ENCODE peak calls at places on chromosomes 1 and 21, in four cellular contexts. One of them, this sample, is unnamed.

GRCh38 chr21:41786521-41786987 is 19.7 kb upstream of the RIPK4 start:
- DNase-seq in sigmoid colon: no peak
- DNase-seq in upper lobe of left lung: no peak
- DNase-seq in HCT116: no peak
- DNase-seq in this sample: peak; percentile 57

GRCh38 chr1:212951058-212951923 is 950 bp downstream of the VASH2 start:
- DNase-seq in sigmoid colon: no peak
- DNase-seq in HCT116: no peak
- DNase-seq in upper lobe of left lung: no peak
- DNase-seq in this sample: no peak

GRCh38 chr1:4673494-4673893 is 19.1 kb downstream of the AJAP1 start:
- DNase-seq in HCT116: no peak
- DNase-seq in upper lobe of left lung: no peak
- DNase-seq in sigmoid colon: no peak
- DNase-seq in this sample: no peak

GRCh38 chr1:170518965-170519364 is 13.0 kb upstream of the GORAB start:
- DNase-seq in HCT116: no peak
- DNase-seq in upper lobe of left lung: no peak
- DNase-seq in sigmoid colon: no peak
- DNase-seq in this sample: no peak

GRCh38 chr1:63537006-63537405 is 13.7 kb downstream of the EFCAB7 start:
- DNase-seq in upper lobe of left lung: no peak
- DNase-seq in sigmoid colon: no peak
- DNase-seq in HCT116: no peak
- DNase-seq in this sample: no peak

GRCh38 chr1:43766818-43767525 is 59.6 kb downstream of the ST3GAL3 start:
- DNase-seq in upper lobe of left lung: no peak
- DNase-seq in sigmoid colon: no peak
- DNase-seq in HCT116: no peak
- DNase-seq in this sample: no peak

GRCh38 chr1:44405041-44405803 is at the start of gene RNF220:
- DNase-seq in sigmoid colon: no peak
- DNase-seq in upper lobe of left lung: peak; percentile 67
- DNase-seq in HCT116: peak; percentile 79
- DNase-seq in this sample: peak; percentile 36

GRCh38 chr1:166489670-166490436 is 323.1 kb upstream of the FAM78B start:
- DNase-seq in upper lobe of left lung: peak; percentile 31
- DNase-seq in HCT116: peak; percentile 49
- DNase-seq in sigmoid colon: peak; percentile 62
- DNase-seq in this sample: no peak

GRCh38 chr1:104064391-104064790 is 314.7 kb downstream of the AMY1C start:
- DNase-seq in HCT116: no peak
- DNase-seq in upper lobe of left lung: no peak
- DNase-seq in sigmoid colon: no peak
- DNase-seq in this sample: no peak

GRCh38 chr1:43932786-43933385 is 715 bp upstream of the ARTN start:
- DNase-seq in sigmoid colon: no peak
- DNase-seq in HCT116: no peak
- DNase-seq in upper lobe of left lung: no peak
- DNase-seq in this sample: no peak

GRCh38 chr1:182616130-182617074 is 12.2 kb upstream of the RGS16 start:
- DNase-seq in HCT116: no peak
- DNase-seq in upper lobe of left lung: peak; percentile 92
- DNase-seq in sigmoid colon: peak; percentile 93
- DNase-seq in this sample: peak; percentile 64

GRCh38 chr1:185352067-185352466 is 35.0 kb upstream of the IVNS1ABP start:
- DNase-seq in upper lobe of left lung: no peak
- DNase-seq in HCT116: no peak
- DNase-seq in sigmoid colon: no peak
- DNase-seq in this sample: no peak

GRCh38 chr1:157240495-157241184 is 102.4 kb upstream of the ETV3 start:
- DNase-seq in upper lobe of left lung: peak; percentile 94
- DNase-seq in sigmoid colon: no peak
- DNase-seq in HCT116: no peak
- DNase-seq in this sample: no peak

GRCh38 chr21:28521932-28522826 is 470.5 kb downstream of the LTN1 start:
- DNase-seq in upper lobe of left lung: no peak
- DNase-seq in HCT116: no peak
- DNase-seq in sigmoid colon: no peak
- DNase-seq in this sample: no peak

GRCh38 chr1:183267646-183268431 is 81.8 kb downstream of the LAMC2 start:
- DNase-seq in HCT116: no peak
- DNase-seq in sigmoid colon: no peak
- DNase-seq in upper lobe of left lung: no peak
- DNase-seq in this sample: no peak

GRCh38 chr1:201025571-201026002 is 2.1 kb upstream of the KIF21B start:
- DNase-seq in upper lobe of left lung: no peak
- DNase-seq in sigmoid colon: no peak
- DNase-seq in HCT116: no peak
- DNase-seq in this sample: no peak

GRCh38 chr1:165424454-165425283 is 20.3 kb downstream of the RXRG start:
- DNase-seq in upper lobe of left lung: no peak
- DNase-seq in sigmoid colon: no peak
- DNase-seq in HCT116: no peak
- DNase-seq in this sample: no peak

GRCh38 chr1:70210820-70211219 is 5.4 kb upstream of the LRRC40 start:
- DNase-seq in HCT116: no peak
- DNase-seq in upper lobe of left lung: no peak
- DNase-seq in sigmoid colon: no peak
- DNase-seq in this sample: no peak

GRCh38 chr1:230713138-230713537 is 784 bp downstream of the AGT start:
- DNase-seq in upper lobe of left lung: no peak
- DNase-seq in sigmoid colon: no peak
- DNase-seq in HCT116: no peak
- DNase-seq in this sample: no peak

GRCh38 chr1:46003315-46003714 is 129.1 kb downstream of the PIK3R3 start:
- DNase-seq in sigmoid colon: no peak
- DNase-seq in HCT116: no peak
- DNase-seq in upper lobe of left lung: peak; percentile 60
- DNase-seq in this sample: no peak

GRCh38 chr1:53370369-53370961 is 42.6 kb upstream of the LRP8 start:
- DNase-seq in sigmoid colon: no peak
- DNase-seq in HCT116: no peak
- DNase-seq in upper lobe of left lung: peak; percentile 10
- DNase-seq in this sample: no peak

GRCh38 chr1:177270863-177271262 is 100.1 kb downstream of the BRINP2 start:
- DNase-seq in sigmoid colon: no peak
- DNase-seq in HCT116: no peak
- DNase-seq in upper lobe of left lung: no peak
- DNase-seq in this sample: no peak

GRCh38 chr1:186026946-186027345 is 292.8 kb downstream of the HMCN1 start:
- DNase-seq in sigmoid colon: no peak
- DNase-seq in HCT116: no peak
- DNase-seq in upper lobe of left lung: no peak
- DNase-seq in this sample: no peak

GRCh38 chr1:109821221-109821669 is 57.5 kb upstream of the EPS8L3 start:
- DNase-seq in upper lobe of left lung: peak; percentile 84
- DNase-seq in sigmoid colon: peak; percentile 84
- DNase-seq in HCT116: no peak
- DNase-seq in this sample: no peak

GRCh38 chr1:64895500-64895899 is 70.8 kb downstream of the JAK1 start:
- DNase-seq in sigmoid colon: no peak
- DNase-seq in upper lobe of left lung: no peak
- DNase-seq in HCT116: no peak
- DNase-seq in this sample: no peak

GRCh38 chr1:67840449-67840848 is 7.2 kb upstream of the GNG12 start:
- DNase-seq in upper lobe of left lung: no peak
- DNase-seq in HCT116: no peak
- DNase-seq in sigmoid colon: no peak
- DNase-seq in this sample: no peak

GRCh38 chr1:206776239-206776638 is 3.9 kb upstream of the IL10 start:
- DNase-seq in upper lobe of left lung: no peak
- DNase-seq in sigmoid colon: no peak
- DNase-seq in HCT116: no peak
- DNase-seq in this sample: peak; percentile 79

GRCh38 chr21:34205811-34206635 is 132.6 kb downstream of the MRPS6 start:
- DNase-seq in sigmoid colon: no peak
- DNase-seq in HCT116: no peak
- DNase-seq in upper lobe of left lung: no peak
- DNase-seq in this sample: no peak

GRCh38 chr1:95116666-95117206 is 419 bp upstream of the TLCD4 start:
- DNase-seq in HCT116: peak; percentile 57
- DNase-seq in upper lobe of left lung: peak; percentile 75
- DNase-seq in sigmoid colon: peak; percentile 75
- DNase-seq in this sample: peak; percentile 60

GRCh38 chr21:41597227-41597626 is 89.3 kb upstream of the TMPRSS2 start:
- DNase-seq in upper lobe of left lung: no peak
- DNase-seq in sigmoid colon: no peak
- DNase-seq in HCT116: no peak
- DNase-seq in this sample: no peak

GRCh38 chr1:17674707-17675505 is 80.2 kb upstream of the ACTL8 start:
- DNase-seq in sigmoid colon: no peak
- DNase-seq in upper lobe of left lung: no peak
- DNase-seq in HCT116: no peak
- DNase-seq in this sample: no peak

GRCh38 chr1:56709269-56709880 is 64.3 kb downstream of the PRKAA2 start:
- DNase-seq in upper lobe of left lung: no peak
- DNase-seq in sigmoid colon: no peak
- DNase-seq in HCT116: peak; percentile 45
- DNase-seq in this sample: peak; percentile 36

GRCh38 chr1:245262876-245263625 is 108.3 kb downstream of the KIF26B start:
- DNase-seq in sigmoid colon: no peak
- DNase-seq in HCT116: no peak
- DNase-seq in upper lobe of left lung: no peak
- DNase-seq in this sample: no peak

GRCh38 chr1:153527023-153527724 is 8.6 kb downstream of the S100A6 start:
- DNase-seq in HCT116: no peak
- DNase-seq in upper lobe of left lung: no peak
- DNase-seq in sigmoid colon: no peak
- DNase-seq in this sample: no peak

GRCh38 chr1:22190731-22191130 is 47.8 kb upstream of the WNT4 start:
- DNase-seq in sigmoid colon: no peak
- DNase-seq in upper lobe of left lung: no peak
- DNase-seq in HCT116: no peak
- DNase-seq in this sample: no peak

GRCh38 chr1:158071106-158071505 is 77.7 kb downstream of the KIRREL1 start:
- DNase-seq in sigmoid colon: peak; percentile 46
- DNase-seq in HCT116: no peak
- DNase-seq in upper lobe of left lung: no peak
- DNase-seq in this sample: no peak

GRCh38 chr1:33181038-33181861 is 593 bp downstream of the TRIM62 start:
- DNase-seq in upper lobe of left lung: peak; percentile 35
- DNase-seq in HCT116: no peak
- DNase-seq in sigmoid colon: peak; percentile 82
- DNase-seq in this sample: peak; percentile 9
- TF ChIP-seq POLR2AphosphoS5 in upper lobe of left lung: peak; percentile 45
- TF ChIP-seq POLR2AphosphoS5 in HCT116: no peak
- TF ChIP-seq POLR2AphosphoS5 in sigmoid colon: peak; percentile 72
- TF ChIP-seq POLR2AphosphoS5 in this sample: no peak

GRCh38 chr1:94045465-94046056 is 75.4 kb downstream of the ABCA4 start:
- DNase-seq in upper lobe of left lung: peak; percentile 98
- DNase-seq in HCT116: peak; percentile 91
- DNase-seq in sigmoid colon: peak; percentile 93
- DNase-seq in this sample: peak; percentile 78
- TF ChIP-seq CTCF in upper lobe of left lung: peak; percentile 91
- TF ChIP-seq CTCF in HCT116: peak; percentile 98
- TF ChIP-seq CTCF in sigmoid colon: peak; percentile 68
- TF ChIP-seq CTCF in this sample: peak; percentile 82

GRCh38 chr1:234102591-234102990 is 198.1 kb downstream of the SLC35F3 start:
- DNase-seq in sigmoid colon: no peak
- DNase-seq in HCT116: no peak
- DNase-seq in upper lobe of left lung: no peak
- DNase-seq in this sample: no peak
- TF ChIP-seq POLR2A in sigmoid colon: no peak
- TF ChIP-seq POLR2A in HCT116: no peak
- TF ChIP-seq POLR2A in upper lobe of left lung: no peak
- TF ChIP-seq POLR2A in this sample: no peak

GRCh38 chr1:152167835-152168534 is 9.0 kb upstream of the RPTN start:
- DNase-seq in upper lobe of left lung: no peak
- DNase-seq in HCT116: peak; percentile 78
- DNase-seq in sigmoid colon: no peak
- DNase-seq in this sample: peak; percentile 76
- TF ChIP-seq POLR2AphosphoS5 in upper lobe of left lung: peak; percentile 31
- TF ChIP-seq POLR2AphosphoS5 in HCT116: peak; percentile 48
- TF ChIP-seq POLR2AphosphoS5 in sigmoid colon: no peak
- TF ChIP-seq POLR2AphosphoS5 in this sample: peak; percentile 71

DNA sequence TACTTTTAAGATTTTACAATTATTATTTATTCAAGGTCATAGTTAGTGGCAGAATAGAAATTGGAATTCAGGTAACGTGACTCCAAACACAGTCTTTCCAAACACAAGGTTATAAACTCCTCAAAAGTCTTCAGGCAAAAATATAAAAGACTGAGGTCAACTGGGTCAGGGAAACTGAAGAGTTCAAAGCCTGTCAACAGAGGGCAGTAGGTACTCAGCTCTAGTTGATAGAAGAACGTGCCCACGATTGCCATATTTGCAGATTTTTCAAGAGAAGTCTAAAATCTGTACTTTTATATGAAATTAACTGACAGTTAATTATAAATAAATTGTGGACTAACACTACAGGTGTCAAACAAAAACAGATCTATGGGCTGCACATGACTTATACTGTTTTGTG is 135.0 kb downstream of the LHX4 start:
- DNase-seq in upper lobe of left lung: no peak
- DNase-seq in HCT116: no peak
- DNase-seq in sigmoid colon: no peak
- DNase-seq in this sample: no peak
- TF ChIP-seq CTCF in upper lobe of left lung: no peak
- TF ChIP-seq CTCF in HCT116: no peak
- TF ChIP-seq CTCF in sigmoid colon: no peak
- TF ChIP-seq CTCF in this sample: no peak

GRCh38 chr1:214426420-214426812 is 125.0 kb downstream of the PTPN14 start:
- DNase-seq in sigmoid colon: no peak
- DNase-seq in HCT116: no peak
- DNase-seq in upper lobe of left lung: no peak
- DNase-seq in this sample: no peak
- TF ChIP-seq POLR2A in sigmoid colon: no peak
- TF ChIP-seq POLR2A in HCT116: no peak
- TF ChIP-seq POLR2A in upper lobe of left lung: no peak
- TF ChIP-seq POLR2A in this sample: no peak

DNA sequence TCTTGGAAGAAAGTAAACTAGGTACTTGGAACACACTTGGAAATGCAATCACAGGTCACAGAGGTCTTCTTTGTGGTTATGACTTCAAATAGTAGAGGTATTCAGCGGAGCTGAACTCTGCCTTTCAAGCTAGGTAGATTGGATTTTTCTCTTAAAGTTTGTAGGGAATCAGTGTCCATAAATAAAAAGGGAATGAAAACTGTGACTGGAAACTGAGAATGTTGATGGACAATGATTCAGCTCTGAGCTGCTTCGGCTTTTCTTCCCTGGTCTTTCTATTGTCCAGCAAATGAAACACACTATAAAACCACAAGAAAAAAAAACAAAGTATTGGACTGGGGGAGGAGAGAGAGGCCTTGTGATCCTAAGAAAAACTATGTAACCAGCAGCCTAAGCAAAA is 11.1 kb downstream of the TNNI3K start:
- DNase-seq in HCT116: peak; percentile 3
- DNase-seq in upper lobe of left lung: no peak
- DNase-seq in sigmoid colon: no peak
- DNase-seq in this sample: no peak
- TF ChIP-seq POLR2AphosphoS5 in HCT116: no peak
- TF ChIP-seq POLR2AphosphoS5 in upper lobe of left lung: no peak
- TF ChIP-seq POLR2AphosphoS5 in sigmoid colon: no peak
- TF ChIP-seq POLR2AphosphoS5 in this sample: no peak